ENCODE peak calls at places on chromosomes 16 and 17, in nine cellular contexts. V is tibial nerve, Y is stomach, F is transverse colon, C is A549, N is H1, Z is K562, P is suprapubic skin, U is ovary. I is an unnamed sample.

GRCh38 chr17:56897646-56898424 is 16.0 kb downstream of the TRIM25 start:
- DNase-seq in Y (no peak), V (no peak), Z (no peak), C (no peak), F (peak; percentile 43), U (no peak), N (no peak), P (no peak), I (no peak)

GRCh38 chr17:77566566-77566965 is 391.9 kb upstream of the TNRC6C start:
- DNase-seq in Y (no peak), P (no peak), U (no peak), Z (no peak), C (no peak), F (no peak), V (no peak), N (no peak), I (no peak)

GRCh38 chr17:17547210-17547764 is 44.2 kb downstream of the PEMT start:
- DNase-seq in N (no peak), C (no peak), P (no peak), U (no peak), Y (no peak), F (no peak), Z (no peak), V (no peak), I (no peak)

GRCh38 chr17:6558932-6559752 is 2.8 kb upstream of the PITPNM3 start:
- DNase-seq in C (no peak), Z (no peak), V (no peak), P (no peak), Y (no peak), N (no peak), F (no peak), U (peak; percentile 84), I (no peak)

GRCh38 chr16:64051826-64052225 is 1070.0 kb downstream of the CDH11 start:
- DNase-seq in F (no peak), C (no peak), Y (no peak), P (no peak), U (no peak), Z (no peak), V (no peak), N (no peak), I (no peak)

GRCh38 chr17:31052187-31052889 is 42.4 kb upstream of the NF1 start:
- DNase-seq in Z (peak; percentile 75), P (peak; percentile 81), N (no peak), F (no peak), C (no peak), V (no peak), Y (no peak), U (no peak), I (peak; percentile 86)

GRCh38 chr16:424623-425081 is 797 bp upstream of the RAB11FIP3 start:
- DNase-seq in P (peak; percentile 78), V (no peak), U (peak; percentile 72), F (peak; percentile 44), Z (peak; percentile 50), N (no peak), Y (peak; percentile 40), C (no peak), I (peak; percentile 83)

GRCh38 chr17:75684249-75684648 is 17.1 kb downstream of the SAP30BP start:
- DNase-seq in C (no peak), U (no peak), Z (peak; percentile 25), N (no peak), F (no peak), P (no peak), Y (no peak), V (no peak), I (no peak)

GRCh38 chr17:38601539-38602351 is 4.0 kb downstream of the SRCIN1 start:
- DNase-seq in P (no peak), Y (no peak), U (peak; percentile 45), Z (peak; percentile 58), C (peak; percentile 47), V (no peak), F (peak; percentile 82), N (no peak), I (no peak)

GRCh38 chr17:38602453-38602852 is 3.3 kb downstream of the SRCIN1 start:
- DNase-seq in U (no peak), N (no peak), Z (no peak), V (no peak), C (no peak), F (no peak), P (no peak), Y (no peak), I (no peak)

GRCh38 chr17:38603786-38604478 is 1.8 kb downstream of the SRCIN1 start:
- DNase-seq in C (no peak), V (no peak), Y (no peak), P (no peak), Z (no peak), F (no peak), U (no peak), N (no peak), I (no peak)

GRCh38 chr17:38604479-38605229 is 1.1 kb downstream of the SRCIN1 start:
- DNase-seq in U (no peak), N (no peak), F (no peak), P (no peak), V (no peak), Y (no peak), C (peak; percentile 52), Z (peak; percentile 77), I (no peak)

DNA sequence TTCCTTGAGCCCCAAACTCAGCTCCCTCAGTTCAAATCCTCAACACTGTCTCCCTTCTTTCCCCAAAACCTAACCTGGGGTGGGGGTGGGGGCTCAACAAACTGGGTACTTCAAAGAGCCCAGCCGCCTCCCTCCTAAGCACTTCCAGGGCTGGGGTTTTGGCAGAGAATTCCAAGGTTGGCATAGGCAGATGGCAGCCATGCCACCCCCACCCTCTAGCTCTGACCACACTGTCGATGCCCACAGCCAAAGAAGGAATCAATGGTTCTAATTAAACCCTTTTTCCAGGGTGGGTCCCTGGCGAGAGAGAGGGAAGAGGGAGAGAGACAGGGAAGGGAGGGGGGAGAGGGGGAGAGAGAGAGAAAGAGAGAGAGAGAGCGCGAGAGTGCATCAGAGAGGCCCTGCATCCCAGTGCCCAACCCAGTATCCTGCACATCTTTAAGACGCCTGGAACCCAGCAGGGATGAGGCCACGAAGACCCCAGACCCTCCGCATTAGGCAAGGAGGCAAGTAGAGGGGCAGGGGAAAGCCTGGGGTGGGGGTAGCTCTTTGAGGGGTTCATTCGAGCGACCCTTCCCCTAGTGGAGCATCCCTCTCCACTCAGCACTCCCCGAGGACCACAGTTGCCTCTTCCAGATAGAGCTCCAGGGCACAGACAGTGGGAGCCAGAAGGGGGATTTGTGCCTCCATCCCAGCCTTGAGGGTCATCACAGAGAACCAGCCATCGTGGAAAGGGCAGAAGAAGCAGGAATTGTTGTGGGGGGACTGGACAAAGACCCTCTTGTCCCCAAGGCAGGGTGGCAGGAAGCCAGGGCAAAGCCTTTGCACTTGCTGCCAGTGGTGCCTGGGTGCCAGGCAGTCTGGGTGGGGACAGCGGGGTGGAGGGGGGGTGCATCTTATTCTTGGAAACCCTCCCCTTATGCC is 2.6 kb downstream of the SRCIN1 start:
- DNase-seq in Y (no peak), C (no peak), U (no peak), N (no peak), V (no peak), P (no peak), Z (no peak), F (no peak), I (no peak)
- TF ChIP-seq EP300 in Y (no peak), C (no peak), U (no peak), N (no peak), V (no peak), P (no peak), Z (no peak), F (no peak), I (no peak)

GRCh38 chr16:57091990-57092785 is at the start of gene CPNE2:
- DNase-seq in N (no peak), V (no peak), P (no peak), U (peak; percentile 77), Y (peak; percentile 59), F (peak; percentile 75), C (peak; percentile 71), Z (peak; percentile 72), I (peak; percentile 88)
- TF ChIP-seq POLR2A in N (no peak), V (peak; percentile 12), P (no peak), U (no peak), Y (no peak), F (peak; percentile 44), C (peak; percentile 75), Z (no peak), I (no peak)

GRCh38 chr17:82077617-82078358 is 12.2 kb upstream of the DUS1L start:
- DNase-seq in C (no peak), Z (peak; percentile 38), P (no peak), N (no peak), F (no peak), U (peak; percentile 74), V (peak; percentile 68), Y (no peak), I (no peak)

GRCh38 chr17:82080048-82080788 is 14.6 kb upstream of the DUS1L start:
- DNase-seq in U (no peak), N (no peak), Z (no peak), C (no peak), V (no peak), Y (no peak), P (no peak), F (no peak), I (no peak)

GRCh38 chr17:82079001-82079677 is 13.5 kb upstream of the DUS1L start:
- DNase-seq in Z (no peak), P (no peak), N (no peak), F (no peak), V (no peak), Y (no peak), U (no peak), C (no peak), I (no peak)

GRCh38 chr17:82076785-82077591 is 11.4 kb upstream of the DUS1L start:
- DNase-seq in N (no peak), U (no peak), V (no peak), F (no peak), Y (no peak), Z (peak; percentile 55), P (no peak), C (no peak), I (no peak)

DNA sequence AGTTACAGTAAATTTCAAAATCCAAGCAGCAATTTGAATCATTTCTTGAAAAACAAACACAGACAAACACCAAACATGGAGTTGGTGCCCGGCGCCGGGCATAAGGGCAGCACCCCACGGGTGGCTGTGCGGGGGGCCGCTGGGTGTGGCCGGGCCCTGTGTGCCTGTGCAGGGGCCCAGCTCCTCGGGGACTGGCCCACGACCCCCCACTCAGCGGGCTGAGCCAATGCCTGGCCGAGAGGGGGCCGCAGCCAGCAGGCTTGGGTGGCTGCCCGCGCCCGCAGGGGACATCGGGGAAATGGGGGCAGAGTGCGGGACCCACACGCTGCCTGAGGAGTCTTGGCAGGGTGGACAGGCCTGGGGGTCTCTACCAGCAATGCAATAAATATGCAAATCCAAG is 12.8 kb upstream of the DUS1L start:
- DNase-seq in Y (no peak), C (no peak), N (no peak), F (no peak), U (no peak), P (no peak), V (no peak), Z (no peak), I (no peak)
- TF ChIP-seq EP300 in Y (no peak), C (no peak), N (no peak), F (no peak), U (no peak), P (no peak), V (no peak), Z (no peak), I (no peak)

DNA sequence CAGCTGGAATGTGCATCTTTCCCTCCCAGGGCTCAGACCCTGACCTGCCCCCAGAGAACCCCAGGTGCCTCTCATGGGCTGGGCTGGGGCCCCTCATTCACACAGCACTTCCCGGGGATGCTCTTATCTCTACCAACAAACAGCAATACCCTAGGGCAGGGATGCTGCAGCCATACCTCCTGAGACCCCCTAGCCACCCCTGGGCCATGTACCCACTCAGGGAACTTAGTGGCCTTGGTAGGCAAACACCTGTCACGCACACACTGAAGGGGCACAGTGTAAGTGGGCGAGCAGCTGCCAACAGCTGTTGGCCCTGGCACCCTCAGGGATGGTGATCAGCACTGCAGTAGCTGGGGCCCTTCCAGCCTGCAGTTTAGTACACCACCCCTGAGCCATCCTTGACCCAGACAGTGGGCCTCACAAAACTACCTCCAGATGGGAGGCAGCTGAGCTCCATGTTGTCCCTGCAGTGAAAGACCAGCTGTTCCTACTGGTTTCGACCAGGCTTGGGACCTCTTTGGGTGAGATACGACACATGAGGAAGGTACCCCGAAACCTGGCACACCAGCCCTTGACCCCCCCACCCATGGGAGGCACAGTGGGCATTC is 1723.6 kb downstream of the TP53TG3F start:
- DNase-seq in C (no peak), V (no peak), N (no peak), Y (no peak), F (no peak), P (no peak), U (no peak), Z (no peak), I (no peak)
- TF ChIP-seq POLR2A in C (no peak), V (no peak), N (no peak), Y (no peak), F (no peak), P (no peak), U (no peak), Z (no peak), I (no peak)

I was measured in sigmoid colon.